ENCODE peak calls at places on chromosomes 4 and X, in five cellular contexts. One of them, this sample, is unnamed.
A peak's percentile ranks its signal among the peaks of the same experiment; 100 is the strongest.

GRCh38 chrX:150449313-150449712 is 86.2 kb downstream of the MAMLD1 start:
- DNase-seq in Peyer's patch: no peak
- DNase-seq in T47D: no peak
- DNase-seq in cardiac muscle cell: no peak
- DNase-seq in M059J: no peak
- DNase-seq in this sample: no peak

GRCh38 chr4:186689476-186689875 is 34.2 kb downstream of the FAT1 start:
- DNase-seq in Peyer's patch: no peak
- DNase-seq in T47D: no peak
- DNase-seq in cardiac muscle cell: no peak
- DNase-seq in M059J: no peak
- DNase-seq in this sample: no peak

GRCh38 chr4:100099746-100100145 is 90.5 kb downstream of the DDIT4L start:
- DNase-seq in Peyer's patch: no peak
- DNase-seq in T47D: no peak
- DNase-seq in cardiac muscle cell: no peak
- DNase-seq in M059J: no peak
- DNase-seq in this sample: no peak

GRCh38 chrX:120365320-120365719 is 3.4 kb downstream of the ATP1B4 start:
- DNase-seq in Peyer's patch: peak; percentile 76
- DNase-seq in T47D: peak; percentile 19
- DNase-seq in cardiac muscle cell: peak; percentile 71
- DNase-seq in M059J: peak; percentile 32
- DNase-seq in this sample: no peak

GRCh38 chrX:119638725-119639471 is 32.7 kb upstream of the NKRF start:
- DNase-seq in Peyer's patch: no peak
- DNase-seq in T47D: no peak
- DNase-seq in cardiac muscle cell: no peak
- DNase-seq in M059J: peak; percentile 29
- DNase-seq in this sample: no peak

GRCh38 chr4:173415092-173415491 is 16.2 kb upstream of the SCRG1 start:
- DNase-seq in Peyer's patch: no peak
- DNase-seq in T47D: no peak
- DNase-seq in cardiac muscle cell: no peak
- DNase-seq in M059J: peak; percentile 27
- DNase-seq in this sample: peak; percentile 20

GRCh38 chr4:150209140-150209829 is 131.0 kb downstream of the DCLK2 start:
- DNase-seq in Peyer's patch: peak; percentile 65
- DNase-seq in T47D: peak; percentile 76
- DNase-seq in cardiac muscle cell: peak; percentile 74
- DNase-seq in M059J: peak; percentile 66
- DNase-seq in this sample: peak; percentile 45

GRCh38 chr4:88569944-88570455 is 22.3 kb upstream of the HERC3 start:
- DNase-seq in Peyer's patch: no peak
- DNase-seq in T47D: no peak
- DNase-seq in cardiac muscle cell: no peak
- DNase-seq in M059J: no peak
- DNase-seq in this sample: no peak

GRCh38 chr4:113541933-113542332 is 219.6 kb downstream of the CAMK2D start:
- DNase-seq in Peyer's patch: no peak
- DNase-seq in T47D: no peak
- DNase-seq in cardiac muscle cell: no peak
- DNase-seq in M059J: no peak
- DNase-seq in this sample: no peak

GRCh38 chr4:52853351-52853750 is 8.8 kb upstream of the RASL11B start:
- DNase-seq in Peyer's patch: no peak
- DNase-seq in T47D: no peak
- DNase-seq in cardiac muscle cell: peak; percentile 62
- DNase-seq in M059J: peak; percentile 44
- DNase-seq in this sample: peak; percentile 29

GRCh38 chrX:109733658-109734022 is 583 bp upstream of the ACSL4 start:
- DNase-seq in Peyer's patch: no peak
- DNase-seq in T47D: no peak
- DNase-seq in cardiac muscle cell: no peak
- DNase-seq in M059J: no peak
- DNase-seq in this sample: no peak

GRCh38 chr4:37797923-37798322 is 28.6 kb upstream of the PGM2 start:
- DNase-seq in Peyer's patch: no peak
- DNase-seq in T47D: no peak
- DNase-seq in cardiac muscle cell: no peak
- DNase-seq in M059J: no peak
- DNase-seq in this sample: no peak

GRCh38 chr4:157204634-157205244 is 15.8 kb upstream of the GRIA2 start:
- DNase-seq in Peyer's patch: peak; percentile 55
- DNase-seq in T47D: no peak
- DNase-seq in cardiac muscle cell: peak; percentile 30
- DNase-seq in M059J: no peak
- DNase-seq in this sample: no peak

This sample was measured in RWPE1.